ENCODE peak calls at places on chromosomes 1 and 21, in four cellular contexts. One of them, this sample, is unnamed.

GRCh38 chr1:85332575-85332974 is 56.1 kb upstream of the BCL10 start:
- DNase-seq in EL: no peak
- DNase-seq in AG08396: no peak
- DNase-seq in BJ: no peak
- DNase-seq in this sample: no peak

GRCh38 chr1:175169305-175170018 is 23.1 kb downstream of the KIAA0040 start:
- DNase-seq in EL: peak
- DNase-seq in AG08396: no peak
- DNase-seq in BJ: no peak
- DNase-seq in this sample: peak

GRCh38 chr1:158117854-158118691 is 62.6 kb upstream of the CD1D start:
- DNase-seq in EL: peak
- DNase-seq in AG08396: peak
- DNase-seq in BJ: no peak
- DNase-seq in this sample: peak

GRCh38 chr21:44737706-44738354 is 26.5 kb upstream of the TSPEAR start:
- DNase-seq in EL: peak
- DNase-seq in AG08396: no peak
- DNase-seq in BJ: no peak
- DNase-seq in this sample: peak

GRCh38 chr1:76075188-76075489 is 593 bp downstream of the ST6GALNAC3 start:
- DNase-seq in EL: no peak
- DNase-seq in AG08396: no peak
- DNase-seq in BJ: no peak
- DNase-seq in this sample: no peak

GRCh38 chr1:205580140-205580922 is 51.5 kb downstream of the ELK4 start:
- DNase-seq in EL: no peak
- DNase-seq in AG08396: no peak
- DNase-seq in BJ: no peak
- DNase-seq in this sample: no peak

GRCh38 chr1:28886731-28887417 is 27.5 kb upstream of the EPB41 start:
- DNase-seq in EL: peak
- DNase-seq in AG08396: peak
- DNase-seq in BJ: no peak
- DNase-seq in this sample: peak

GRCh38 chr21:42291751-42292562 is 23.3 kb downstream of the TFF3 start:
- DNase-seq in EL: no peak
- DNase-seq in AG08396: no peak
- DNase-seq in BJ: no peak
- DNase-seq in this sample: no peak

GRCh38 chr1:29697391-29697780 is 461.1 kb downstream of the PTPRU start:
- DNase-seq in EL: no peak
- DNase-seq in AG08396: no peak
- DNase-seq in BJ: no peak
- DNase-seq in this sample: no peak

GRCh38 chr1:218380125-218380977 is 35.2 kb downstream of the TGFB2 start:
- DNase-seq in EL: peak
- DNase-seq in AG08396: peak
- DNase-seq in BJ: peak
- DNase-seq in this sample: peak

GRCh38 chr1:21855257-21856096 is 43.4 kb downstream of the LDLRAD2 start:
- DNase-seq in EL: no peak
- DNase-seq in AG08396: no peak
- DNase-seq in BJ: no peak
- DNase-seq in this sample: no peak

GRCh38 chr1:24752305-24752704 is 7.1 kb downstream of the CLIC4 start:
- DNase-seq in EL: peak
- DNase-seq in AG08396: no peak
- DNase-seq in BJ: no peak
- DNase-seq in this sample: peak

GRCh38 chr1:19484793-19485361 is 462 bp downstream of the CAPZB start:
- DNase-seq in EL: peak
- DNase-seq in AG08396: peak
- DNase-seq in BJ: no peak
- DNase-seq in this sample: peak

GRCh38 chr1:70874826-70875225 is 172.8 kb downstream of the PTGER3 start:
- DNase-seq in EL: peak
- DNase-seq in AG08396: no peak
- DNase-seq in BJ: no peak
- DNase-seq in this sample: no peak

GRCh38 chr1:2230781-2231666 is 2.9 kb downstream of the SKI start:
- DNase-seq in EL: peak
- DNase-seq in AG08396: no peak
- DNase-seq in BJ: no peak
- DNase-seq in this sample: peak

GRCh38 chr1:8155528-8156186 is 129.5 kb upstream of the ERRFI1 start:
- DNase-seq in EL: peak
- DNase-seq in AG08396: no peak
- DNase-seq in BJ: no peak
- DNase-seq in this sample: peak

GRCh38 chr1:90274376-90274775 is 279.5 kb downstream of the ZNF326 start:
- DNase-seq in EL: no peak
- DNase-seq in AG08396: no peak
- DNase-seq in BJ: no peak
- DNase-seq in this sample: no peak

GRCh38 chr21:32727478-32727727 is 410 bp downstream of the SYNJ1 start:
- DNase-seq in EL: no peak
- DNase-seq in AG08396: no peak
- DNase-seq in BJ: no peak
- DNase-seq in this sample: no peak

GRCh38 chr1:206442101-206442500 is 28.2 kb upstream of the IKBKE start:
- DNase-seq in EL: peak
- DNase-seq in AG08396: peak
- DNase-seq in BJ: no peak
- DNase-seq in this sample: peak

GRCh38 chr1:83818916-83819315 is 180.0 kb downstream of the TTLL7 start:
- DNase-seq in EL: peak
- DNase-seq in AG08396: no peak
- DNase-seq in BJ: peak
- DNase-seq in this sample: peak

GRCh38 chr1:64212023-64212422 is 8.6 kb downstream of the UBE2U start:
- DNase-seq in EL: peak
- DNase-seq in AG08396: peak
- DNase-seq in BJ: peak
- DNase-seq in this sample: peak

GRCh38 chr1:16903054-16903453 is 7.3 kb downstream of the RNU1-2 start:
- DNase-seq in EL: peak
- DNase-seq in AG08396: no peak
- DNase-seq in BJ: peak
- DNase-seq in this sample: peak

GRCh38 chr1:64479874-64480273 is 9.9 kb downstream of the CACHD1 start:
- DNase-seq in EL: no peak
- DNase-seq in AG08396: no peak
- DNase-seq in BJ: no peak
- DNase-seq in this sample: no peak

GRCh38 chr1:54861070-54861761 is 25.8 kb downstream of the DHCR24 start:
- DNase-seq in EL: peak
- DNase-seq in AG08396: no peak
- DNase-seq in BJ: no peak
- DNase-seq in this sample: peak

GRCh38 chr1:187110351-187110750 is 281.6 kb downstream of the PLA2G4A start:
- DNase-seq in EL: no peak
- DNase-seq in AG08396: no peak
- DNase-seq in BJ: no peak
- DNase-seq in this sample: no peak

GRCh38 chr1:31488528-31488927 is 75.5 kb downstream of the SERINC2 start:
- DNase-seq in EL: no peak
- DNase-seq in AG08396: no peak
- DNase-seq in BJ: no peak
- DNase-seq in this sample: peak

GRCh38 chr21:16239659-16240265 is 510.0 kb downstream of the USP25 start:
- DNase-seq in EL: no peak
- DNase-seq in AG08396: no peak
- DNase-seq in BJ: no peak
- DNase-seq in this sample: peak

GRCh38 chr1:22077728-22078127 is 25.2 kb downstream of the CDC42 start:
- DNase-seq in EL: no peak
- DNase-seq in AG08396: peak
- DNase-seq in BJ: no peak
- DNase-seq in this sample: peak

GRCh38 chr1:9591669-9592509 is 3.2 kb downstream of the TMEM201 start:
- DNase-seq in EL: no peak
- DNase-seq in AG08396: no peak
- DNase-seq in BJ: no peak
- DNase-seq in this sample: no peak

GRCh38 chr1:197435224-197435623 is 167.2 kb downstream of the CRB1 start:
- DNase-seq in EL: no peak
- DNase-seq in AG08396: no peak
- DNase-seq in BJ: no peak
- DNase-seq in this sample: no peak

GRCh38 chr1:31583995-31584868 is 7.9 kb downstream of the TINAGL1 start:
- DNase-seq in EL: peak
- DNase-seq in AG08396: peak
- DNase-seq in BJ: no peak
- DNase-seq in this sample: peak

GRCh38 chr1:191350938-191351337 is 807.3 kb upstream of the RGS18 start:
- DNase-seq in EL: no peak
- DNase-seq in AG08396: no peak
- DNase-seq in BJ: no peak
- DNase-seq in this sample: no peak